ENCODE peak calls at places on chromosomes 12 and 14, in eight cellular contexts. One of them, this sample, is unnamed. For H3K4me1, the result is how much of the 10 kb centered on the place peaks cover.

GRCh38 chr12:24861751-24862575 is 86.9 kb downstream of the BCAT1 start:
- DNase-seq in breast epithelium: no peak
- DNase-seq in PC-9: peak
- DNase-seq in GM23338: no peak
- DNase-seq in uterus: no peak
- DNase-seq in esophagus squamous epithelium: no peak
- DNase-seq in CD8-positive, alpha-beta memory T cell: no peak
- DNase-seq in OCI-LY7: no peak
- DNase-seq in this sample: peak

GRCh38 chr14:52351561-52352491 is 37.7 kb downstream of the PTGER2 start:
- DNase-seq in esophagus squamous epithelium: no peak
- DNase-seq in OCI-LY7: no peak
- DNase-seq in PC-9: no peak
- DNase-seq in CD8-positive, alpha-beta memory T cell: peak
- DNase-seq in breast epithelium: no peak
- DNase-seq in uterus: peak
- DNase-seq in GM23338: no peak
- DNase-seq in this sample: no peak

GRCh38 chr12:51905507-51906438 is 1.5 kb upstream of the ACVRL1 start:
- DNase-seq in OCI-LY7: no peak
- DNase-seq in CD8-positive, alpha-beta memory T cell: no peak
- DNase-seq in GM23338: no peak
- DNase-seq in PC-9: no peak
- DNase-seq in breast epithelium: no peak
- DNase-seq in esophagus squamous epithelium: no peak
- DNase-seq in uterus: peak
- DNase-seq in this sample: peak

GRCh38 chr14:48275301-48275700 is 599.9 kb upstream of the MDGA2 start:
- DNase-seq in uterus: no peak
- DNase-seq in GM23338: no peak
- DNase-seq in OCI-LY7: no peak
- DNase-seq in PC-9: no peak
- DNase-seq in CD8-positive, alpha-beta memory T cell: no peak
- DNase-seq in breast epithelium: peak
- DNase-seq in esophagus squamous epithelium: no peak
- DNase-seq in this sample: no peak

GRCh38 chr12:31588976-31589375 is 2.0 kb downstream of the DENND5B start:
- DNase-seq in GM23338: no peak
- DNase-seq in CD8-positive, alpha-beta memory T cell: no peak
- DNase-seq in esophagus squamous epithelium: no peak
- DNase-seq in uterus: no peak
- DNase-seq in breast epithelium: no peak
- DNase-seq in OCI-LY7: no peak
- DNase-seq in PC-9: no peak
- DNase-seq in this sample: no peak

GRCh38 chr12:50101663-50102062 is 2.1 kb upstream of the GPD1 start:
- DNase-seq in esophagus squamous epithelium: no peak
- DNase-seq in uterus: no peak
- DNase-seq in GM23338: peak
- DNase-seq in OCI-LY7: no peak
- DNase-seq in CD8-positive, alpha-beta memory T cell: no peak
- DNase-seq in PC-9: peak
- DNase-seq in breast epithelium: no peak
- DNase-seq in this sample: no peak

GRCh38 chr12:80353254-80353653 is 90.8 kb upstream of the PTPRQ start:
- DNase-seq in CD8-positive, alpha-beta memory T cell: no peak
- DNase-seq in esophagus squamous epithelium: no peak
- DNase-seq in uterus: no peak
- DNase-seq in GM23338: no peak
- DNase-seq in PC-9: no peak
- DNase-seq in breast epithelium: no peak
- DNase-seq in OCI-LY7: no peak
- DNase-seq in this sample: no peak

GRCh38 chr14:102749833-102750775 is 27.1 kb upstream of the TRAF3 start:
- DNase-seq in OCI-LY7: no peak
- DNase-seq in esophagus squamous epithelium: no peak
- DNase-seq in GM23338: no peak
- DNase-seq in uterus: no peak
- DNase-seq in CD8-positive, alpha-beta memory T cell: no peak
- DNase-seq in breast epithelium: no peak
- DNase-seq in PC-9: no peak
- DNase-seq in this sample: no peak

GRCh38 chr12:40566246-40566645 is 126.0 kb upstream of the CNTN1 start:
- DNase-seq in breast epithelium: no peak
- DNase-seq in uterus: no peak
- DNase-seq in PC-9: no peak
- DNase-seq in OCI-LY7: no peak
- DNase-seq in esophagus squamous epithelium: no peak
- DNase-seq in CD8-positive, alpha-beta memory T cell: no peak
- DNase-seq in GM23338: no peak
- DNase-seq in this sample: no peak

GRCh38 chr14:31449971-31450610 is 7.2 kb downstream of the DTD2 start:
- DNase-seq in GM23338: peak
- DNase-seq in esophagus squamous epithelium: no peak
- DNase-seq in CD8-positive, alpha-beta memory T cell: no peak
- DNase-seq in OCI-LY7: peak
- DNase-seq in breast epithelium: no peak
- DNase-seq in PC-9: peak
- DNase-seq in uterus: no peak
- DNase-seq in this sample: no peak

GRCh38 chr12:94545937-94546771 is 86.5 kb upstream of the CEP83 start:
- DNase-seq in breast epithelium: no peak
- DNase-seq in GM23338: peak
- DNase-seq in OCI-LY7: peak
- DNase-seq in CD8-positive, alpha-beta memory T cell: no peak
- DNase-seq in esophagus squamous epithelium: no peak
- DNase-seq in uterus: peak
- DNase-seq in PC-9: peak
- DNase-seq in this sample: peak

GRCh38 chr14:89504084-89504483 is 87.1 kb upstream of the FOXN3 start:
- DNase-seq in breast epithelium: no peak
- DNase-seq in PC-9: no peak
- DNase-seq in CD8-positive, alpha-beta memory T cell: no peak
- DNase-seq in esophagus squamous epithelium: no peak
- DNase-seq in GM23338: no peak
- DNase-seq in uterus: no peak
- DNase-seq in OCI-LY7: no peak
- DNase-seq in this sample: no peak

GRCh38 chr14:65164068-65164824 is 61.9 kb upstream of the MAX start:
- DNase-seq in uterus: no peak
- DNase-seq in CD8-positive, alpha-beta memory T cell: peak
- DNase-seq in GM23338: peak
- DNase-seq in breast epithelium: no peak
- DNase-seq in esophagus squamous epithelium: no peak
- DNase-seq in OCI-LY7: peak
- DNase-seq in PC-9: peak
- DNase-seq in this sample: no peak

GRCh38 chr14:21163721-21164120 is 7.9 kb upstream of the OR5AU1 start:
- DNase-seq in OCI-LY7: no peak
- DNase-seq in esophagus squamous epithelium: no peak
- DNase-seq in PC-9: no peak
- DNase-seq in breast epithelium: no peak
- DNase-seq in uterus: no peak
- DNase-seq in CD8-positive, alpha-beta memory T cell: no peak
- DNase-seq in GM23338: no peak
- DNase-seq in this sample: no peak

GRCh38 chr12:70002097-70002911 is 177.3 kb downstream of the MYRFL start:
- DNase-seq in OCI-LY7: no peak
- DNase-seq in CD8-positive, alpha-beta memory T cell: no peak
- DNase-seq in uterus: no peak
- DNase-seq in esophagus squamous epithelium: no peak
- DNase-seq in breast epithelium: no peak
- DNase-seq in GM23338: no peak
- DNase-seq in PC-9: no peak
- DNase-seq in this sample: no peak

GRCh38 chr14:33499687-33500086 is 451.2 kb downstream of the EGLN3 start:
- DNase-seq in GM23338: no peak
- DNase-seq in esophagus squamous epithelium: no peak
- DNase-seq in breast epithelium: no peak
- DNase-seq in OCI-LY7: no peak
- DNase-seq in CD8-positive, alpha-beta memory T cell: no peak
- DNase-seq in uterus: no peak
- DNase-seq in PC-9: no peak
- DNase-seq in this sample: no peak

GRCh38 chr12:131787143-131787660 is 41.0 kb upstream of the MMP17 start:
- DNase-seq in esophagus squamous epithelium: no peak
- DNase-seq in OCI-LY7: no peak
- DNase-seq in breast epithelium: no peak
- DNase-seq in CD8-positive, alpha-beta memory T cell: no peak
- DNase-seq in GM23338: no peak
- DNase-seq in uterus: no peak
- DNase-seq in PC-9: no peak
- DNase-seq in this sample: no peak

GRCh38 chr12:71865166-71865713 is 25.7 kb downstream of the TBC1D15 start:
- DNase-seq in esophagus squamous epithelium: no peak
- DNase-seq in breast epithelium: no peak
- DNase-seq in CD8-positive, alpha-beta memory T cell: no peak
- DNase-seq in PC-9: no peak
- DNase-seq in OCI-LY7: no peak
- DNase-seq in GM23338: no peak
- DNase-seq in uterus: no peak
- DNase-seq in this sample: no peak

GRCh38 chr12:71702590-71702989 is 16.7 kb downstream of the TMEM19 start:
- DNase-seq in esophagus squamous epithelium: no peak
- DNase-seq in GM23338: no peak
- DNase-seq in uterus: no peak
- DNase-seq in CD8-positive, alpha-beta memory T cell: no peak
- DNase-seq in PC-9: no peak
- DNase-seq in breast epithelium: no peak
- DNase-seq in OCI-LY7: no peak
- DNase-seq in this sample: no peak

GRCh38 chr12:15033029-15033428 is 60.2 kb downstream of the PDE6H start:
- DNase-seq in OCI-LY7: no peak
- DNase-seq in esophagus squamous epithelium: no peak
- DNase-seq in GM23338: no peak
- DNase-seq in PC-9: no peak
- DNase-seq in breast epithelium: no peak
- DNase-seq in CD8-positive, alpha-beta memory T cell: no peak
- DNase-seq in uterus: no peak
- DNase-seq in this sample: no peak

GRCh38 chr14:105878125-105878524 is 351.7 kb downstream of the TMEM121 start:
- DNase-seq in breast epithelium: no peak
- DNase-seq in esophagus squamous epithelium: no peak
- DNase-seq in GM23338: no peak
- DNase-seq in PC-9: no peak
- DNase-seq in uterus: no peak
- DNase-seq in OCI-LY7: no peak
- DNase-seq in CD8-positive, alpha-beta memory T cell: no peak
- DNase-seq in this sample: no peak

GRCh38 chr12:116273813-116274551 is 3.5 kb downstream of the MED13L start:
- DNase-seq in CD8-positive, alpha-beta memory T cell: no peak
- DNase-seq in OCI-LY7: no peak
- DNase-seq in uterus: no peak
- DNase-seq in PC-9: no peak
- DNase-seq in GM23338: no peak
- DNase-seq in esophagus squamous epithelium: no peak
- DNase-seq in breast epithelium: no peak
- DNase-seq in this sample: no peak

GRCh38 chr12:108770269-108770829 is 39.0 kb upstream of the CORO1C start:
- DNase-seq in esophagus squamous epithelium: no peak
- DNase-seq in GM23338: no peak
- DNase-seq in uterus: no peak
- DNase-seq in OCI-LY7: no peak
- DNase-seq in PC-9: no peak
- DNase-seq in breast epithelium: no peak
- DNase-seq in CD8-positive, alpha-beta memory T cell: no peak
- DNase-seq in this sample: no peak
- H3K27ac ChIP-seq in esophagus squamous epithelium: peak
- H3K27ac ChIP-seq in GM23338: no peak
- H3K27ac ChIP-seq in uterus: peak
- H3K27ac ChIP-seq in OCI-LY7: no peak
- H3K27ac ChIP-seq in PC-9: no peak
- H3K27ac ChIP-seq in breast epithelium: no peak
- H3K27ac ChIP-seq in CD8-positive, alpha-beta memory T cell: no peak
- H3K27ac ChIP-seq in this sample: no peak

DNA sequence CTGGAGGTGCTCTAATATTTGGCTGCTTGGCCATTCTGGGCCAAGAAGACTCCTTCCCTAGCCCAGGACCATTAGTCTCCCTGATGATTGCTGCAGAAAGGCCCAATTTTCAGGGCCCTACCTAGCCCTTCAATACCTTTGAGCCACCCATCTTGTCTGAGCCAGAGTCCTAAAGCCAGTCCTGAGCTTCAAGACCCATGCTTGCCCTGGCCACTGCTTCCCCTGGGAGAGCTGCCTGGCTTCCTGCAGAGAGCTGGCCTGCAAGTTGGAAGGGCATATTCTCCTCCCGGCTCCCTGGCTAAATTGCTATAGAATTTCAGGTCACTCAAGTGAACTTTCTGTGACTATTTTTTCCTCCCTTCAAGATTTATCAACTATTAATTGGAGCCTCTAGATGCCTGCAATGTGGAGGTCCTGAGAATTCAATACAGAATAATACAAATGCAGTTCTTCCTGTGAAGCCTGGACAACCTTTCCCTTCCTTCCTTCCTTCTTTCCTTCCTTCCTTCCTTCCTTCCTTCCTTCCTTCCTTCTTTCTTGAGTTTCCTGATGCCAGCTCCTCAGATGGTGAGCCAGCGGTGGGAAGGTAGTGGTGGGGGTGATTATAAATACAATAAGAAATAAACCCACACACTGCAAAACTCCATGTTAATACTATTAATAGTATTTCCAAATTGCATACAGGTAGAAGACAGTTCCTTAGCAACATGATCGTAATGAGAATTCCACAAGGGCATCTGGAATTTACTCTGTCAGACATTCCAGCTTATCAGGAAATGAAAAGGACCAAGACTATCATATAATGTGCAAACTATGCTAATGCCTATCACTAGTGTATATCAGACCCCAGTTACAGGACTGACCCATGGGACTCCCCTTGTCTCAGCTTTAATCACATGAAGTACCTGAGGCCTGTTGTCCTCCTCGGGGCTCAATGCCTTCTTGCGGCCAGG is 108.1 kb downstream of the ZFP36L1 start:
- DNase-seq in esophagus squamous epithelium: no peak
- DNase-seq in breast epithelium: no peak
- DNase-seq in CD8-positive, alpha-beta memory T cell: no peak
- DNase-seq in OCI-LY7: no peak
- DNase-seq in GM23338: no peak
- DNase-seq in uterus: peak
- DNase-seq in PC-9: peak
- DNase-seq in this sample: no peak
- H3K4me3 ChIP-seq in esophagus squamous epithelium: no peak
- H3K4me3 ChIP-seq in breast epithelium: no peak
- H3K4me3 ChIP-seq in CD8-positive, alpha-beta memory T cell: no peak
- H3K4me3 ChIP-seq in OCI-LY7: peak
- H3K4me3 ChIP-seq in GM23338: no peak
- H3K4me3 ChIP-seq in uterus: no peak
- H3K4me3 ChIP-seq in PC-9: no peak
- H3K4me3 ChIP-seq in this sample: no peak

GRCh38 chr14:74587363-74587707 is 24.7 kb downstream of the LTBP2 start:
- DNase-seq in PC-9: no peak
- DNase-seq in esophagus squamous epithelium: no peak
- DNase-seq in GM23338: no peak
- DNase-seq in CD8-positive, alpha-beta memory T cell: no peak
- DNase-seq in breast epithelium: no peak
- DNase-seq in uterus: no peak
- DNase-seq in OCI-LY7: no peak
- DNase-seq in this sample: no peak
- H3K4me1 ChIP-seq in PC-9: under half
- H3K4me1 ChIP-seq in esophagus squamous epithelium: under half
- H3K4me1 ChIP-seq in GM23338: under half
- H3K4me1 ChIP-seq in CD8-positive, alpha-beta memory T cell: under half
- H3K4me1 ChIP-seq in breast epithelium: under half
- H3K4me1 ChIP-seq in uterus: under half
- H3K4me1 ChIP-seq in OCI-LY7: under half
- H3K4me1 ChIP-seq in this sample: under half

GRCh38 chr14:77045570-77045890 is 17.0 kb upstream of the IRF2BPL start:
- DNase-seq in uterus: no peak
- DNase-seq in GM23338: no peak
- DNase-seq in PC-9: peak
- DNase-seq in OCI-LY7: no peak
- DNase-seq in CD8-positive, alpha-beta memory T cell: no peak
- DNase-seq in breast epithelium: no peak
- DNase-seq in esophagus squamous epithelium: no peak
- DNase-seq in this sample: peak
- H3K27ac ChIP-seq in uterus: peak
- H3K27ac ChIP-seq in GM23338: no peak
- H3K27ac ChIP-seq in PC-9: peak
- H3K27ac ChIP-seq in OCI-LY7: no peak
- H3K27ac ChIP-seq in CD8-positive, alpha-beta memory T cell: no peak
- H3K27ac ChIP-seq in breast epithelium: peak
- H3K27ac ChIP-seq in esophagus squamous epithelium: peak
- H3K27ac ChIP-seq in this sample: peak